ENCODE peak calls at places on chromosome 20, in eight cellular contexts. L is psoas muscle, P is tibial artery, J is colonic mucosa, S is heart left ventricle, Q is left ventricle myocardium inferior, E is fibroblast of lung, G is heart right ventricle. O is an unnamed sample. For H3K4me1, the result is how much of the 10 kb centered on the place peaks cover.

GRCh38 chr20:8129211-8129986 is 2.7 kb upstream of the PLCB1 start:
- DNase-seq in L (no peak), P (no peak), J (no peak), S (no peak), Q (no peak), E (peak), G (no peak), O (no peak)

GRCh38 chr20:6058684-6059295 is 4.9 kb upstream of the LRRN4 start:
- DNase-seq in L (no peak), P (no peak), J (no peak), S (no peak), Q (no peak), E (peak), G (no peak), O (no peak)

GRCh38 chr20:48471734-48472408 is 355.9 kb downstream of the PREX1 start:
- DNase-seq in L (no peak), P (no peak), J (no peak), S (no peak), Q (no peak), E (no peak), G (no peak), O (no peak)

GRCh38 chr20:11451793-11452291 is 465.9 kb upstream of the BTBD3 start:
- DNase-seq in L (no peak), P (no peak), J (no peak), S (no peak), Q (no peak), E (peak), G (no peak), O (no peak)

GRCh38 chr20:4805663-4806449 is 84.1 kb downstream of the PRND start:
- DNase-seq in L (no peak), P (no peak), J (no peak), S (no peak), Q (no peak), E (no peak), G (no peak), O (no peak)

GRCh38 chr20:37345339-37346231 is at the start of gene SRC:
- DNase-seq in L (peak), P (peak), J (peak), S (peak), Q (peak), E (peak), G (peak), O (peak)

GRCh38 chr20:43751167-43752050 is 24.6 kb upstream of the GTSF1L start:
- DNase-seq in L (no peak), P (no peak), J (no peak), S (no peak), Q (no peak), E (peak), G (no peak), O (no peak)

GRCh38 chr20:35370751-35371150 is 41.0 kb downstream of the UQCC1 start:
- DNase-seq in L (no peak), P (no peak), J (no peak), S (no peak), Q (no peak), E (no peak), G (no peak), O (no peak)

GRCh38 chr20:62776692-62777527 is 19.4 kb upstream of the MRGBP start:
- DNase-seq in L (no peak), P (no peak), J (peak), S (no peak), Q (no peak), E (no peak), G (no peak), O (no peak)

GRCh38 chr20:4817230-4817671 is 95.5 kb downstream of the PRND start:
- DNase-seq in L (no peak), P (no peak), J (no peak), S (no peak), Q (no peak), E (no peak), G (no peak), O (no peak)

GRCh38 chr20:62953839-62954703 is 1.6 kb downstream of the SLC17A9 start:
- DNase-seq in L (peak), P (peak), J (peak), S (peak), Q (peak), E (peak), G (peak), O (no peak)

GRCh38 chr20:37711001-37711400 is 17.2 kb downstream of the CTNNBL1 start:
- DNase-seq in L (no peak), P (no peak), J (no peak), S (no peak), Q (no peak), E (no peak), G (no peak), O (no peak)

GRCh38 chr20:59835448-59836395 is 97.7 kb downstream of the SYCP2 start:
- DNase-seq in L (no peak), P (no peak), J (peak), S (peak), Q (peak), E (peak), G (peak), O (no peak)

GRCh38 chr20:48203252-48203651 is 418.0 kb upstream of the SULF2 start:
- DNase-seq in L (no peak), P (no peak), J (no peak), S (no peak), Q (no peak), E (no peak), G (no peak), O (no peak)

GRCh38 chr20:63693975-63694595 is 2.4 kb upstream of the TNFRSF6B start:
- DNase-seq in L (peak), P (no peak), J (no peak), S (no peak), Q (no peak), E (no peak), G (no peak), O (no peak)

GRCh38 chr20:4791121-4791520 is 69.4 kb downstream of the PRND start:
- DNase-seq in L (no peak), P (no peak), J (no peak), S (no peak), Q (no peak), E (no peak), G (no peak), O (no peak)

GRCh38 chr20:52812231-52812847 is 159.8 kb upstream of the TSHZ2 start:
- DNase-seq in L (no peak), P (no peak), J (no peak), S (no peak), Q (no peak), E (no peak), G (no peak), O (no peak)

GRCh38 chr20:16368645-16369292 is 204.5 kb downstream of the KIF16B start:
- DNase-seq in L (peak), P (no peak), J (no peak), S (no peak), Q (no peak), E (peak), G (no peak), O (no peak)

GRCh38 chr20:43191946-43192847 is 2.5 kb upstream of the PTPRT start:
- DNase-seq in L (no peak), P (no peak), J (no peak), S (no peak), Q (no peak), E (no peak), G (peak), O (peak)

GRCh38 chr20:20368414-20369352 is 779 bp downstream of the INSM1 start:
- DNase-seq in L (no peak), P (no peak), J (no peak), S (no peak), Q (no peak), E (no peak), G (no peak), O (no peak)

GRCh38 chr20:4666001-4666470 is 55.7 kb upstream of the PRND start:
- DNase-seq in L (no peak), P (no peak), J (peak), S (no peak), Q (no peak), E (peak), G (no peak), O (no peak)

GRCh38 chr20:11849976-11850670 is 67.6 kb upstream of the BTBD3 start:
- DNase-seq in L (peak), P (peak), J (no peak), S (no peak), Q (no peak), E (peak), G (no peak), O (no peak)

GRCh38 chr20:58870293-58871014 is 17.9 kb downstream of the GNAS start:
- DNase-seq in L (peak), P (peak), J (peak), S (peak), Q (peak), E (no peak), G (peak), O (peak)

GRCh38 chr20:41111578-41111951 is 25.8 kb upstream of the PLCG1 start:
- DNase-seq in L (no peak), P (no peak), J (no peak), S (no peak), Q (no peak), E (no peak), G (no peak), O (no peak)

GRCh38 chr20:14497004-14497403 is 159.6 kb upstream of the FLRT3 start:
- DNase-seq in L (no peak), P (no peak), J (no peak), S (no peak), Q (no peak), E (no peak), G (no peak), O (no peak)

GRCh38 chr20:881051-881820 is 34.9 kb downstream of the ANGPT4 start:
- DNase-seq in L (no peak), P (no peak), J (no peak), S (no peak), Q (no peak), E (peak), G (no peak), O (no peak)

GRCh38 chr20:4083103-4083864 is 67.9 kb upstream of the RNF24 start:
- DNase-seq in L (no peak), P (no peak), J (no peak), S (no peak), Q (no peak), E (no peak), G (no peak), O (no peak)

GRCh38 chr20:20084296-20084752 is 32.0 kb downstream of the CFAP61 start:
- DNase-seq in L (peak), P (no peak), J (no peak), S (no peak), Q (peak), E (no peak), G (no peak), O (no peak)

GRCh38 chr20:53793783-53794383 is 200.2 kb upstream of the ZNF217 start:
- DNase-seq in L (no peak), P (no peak), J (no peak), S (no peak), Q (no peak), E (no peak), G (no peak), O (no peak)

GRCh38 chr20:61599061-61599930 is 347.2 kb downstream of the CDH4 start:
- DNase-seq in L (no peak), P (no peak), J (no peak), S (no peak), Q (no peak), E (no peak), G (no peak), O (no peak)

GRCh38 chr20:37651932-37652331 is 41.9 kb upstream of the CTNNBL1 start:
- DNase-seq in L (peak), P (no peak), J (no peak), S (peak), Q (peak), E (peak), G (peak), O (peak)

GRCh38 chr20:49866051-49866450 is 49.3 kb downstream of the SPATA2 start:
- DNase-seq in L (no peak), P (no peak), J (no peak), S (no peak), Q (no peak), E (no peak), G (no peak), O (no peak)

GRCh38 chr20:610130-611046 is at the start of gene TCF15:
- DNase-seq in L (peak), P (no peak), J (no peak), S (peak), Q (peak), E (peak), G (peak), O (no peak)

GRCh38 chr20:51487525-51488279 is 54.8 kb downstream of the NFATC2 start:
- DNase-seq in L (no peak), P (no peak), J (no peak), S (no peak), Q (no peak), E (peak), G (no peak), O (no peak)

DNA sequence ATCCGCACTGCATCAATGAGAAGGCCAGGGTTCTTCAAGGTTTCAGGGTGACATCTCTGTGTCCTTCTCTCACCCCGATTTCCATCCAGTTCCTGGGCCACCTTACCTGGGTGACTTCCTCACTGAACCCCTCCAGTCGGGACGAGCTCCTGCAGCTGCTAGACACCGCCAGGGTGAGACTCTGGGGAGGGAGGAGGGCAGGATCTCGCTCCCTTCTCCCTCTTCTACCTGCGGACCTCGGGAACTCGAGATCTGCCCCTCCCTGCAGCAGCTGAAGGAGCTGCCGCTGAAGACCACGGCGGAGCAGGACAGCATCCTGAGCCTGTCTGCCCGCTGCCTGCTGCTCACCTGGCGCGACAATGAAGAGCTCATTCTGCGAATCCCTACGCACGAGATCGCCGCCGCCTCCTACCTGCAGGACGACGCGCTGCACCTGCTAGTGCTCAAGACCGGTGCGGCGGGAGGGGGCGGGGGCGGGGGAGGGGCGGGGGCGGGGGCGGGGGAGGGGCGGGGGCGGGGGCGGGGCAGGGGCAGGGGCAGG is 7.5 kb downstream of the CCM2L start:
- DNase-seq in L (no peak), P (no peak), J (peak), S (no peak), Q (no peak), E (no peak), G (no peak), O (peak)
- TF ChIP-seq CTCF in L (no peak), P (no peak), J (no peak), S (no peak), Q (no peak), E (no peak), G (no peak), O (peak)

GRCh38 chr20:44810391-44811149 is at the start of gene RIMS4:
- DNase-seq in L (no peak), P (no peak), J (no peak), S (no peak), Q (no peak), E (no peak), G (no peak), O (no peak)
- H3K4me3 ChIP-seq in L (peak), P (peak), J (no peak), S (peak), Q (peak), E (no peak), G (peak), O (peak)

DNA sequence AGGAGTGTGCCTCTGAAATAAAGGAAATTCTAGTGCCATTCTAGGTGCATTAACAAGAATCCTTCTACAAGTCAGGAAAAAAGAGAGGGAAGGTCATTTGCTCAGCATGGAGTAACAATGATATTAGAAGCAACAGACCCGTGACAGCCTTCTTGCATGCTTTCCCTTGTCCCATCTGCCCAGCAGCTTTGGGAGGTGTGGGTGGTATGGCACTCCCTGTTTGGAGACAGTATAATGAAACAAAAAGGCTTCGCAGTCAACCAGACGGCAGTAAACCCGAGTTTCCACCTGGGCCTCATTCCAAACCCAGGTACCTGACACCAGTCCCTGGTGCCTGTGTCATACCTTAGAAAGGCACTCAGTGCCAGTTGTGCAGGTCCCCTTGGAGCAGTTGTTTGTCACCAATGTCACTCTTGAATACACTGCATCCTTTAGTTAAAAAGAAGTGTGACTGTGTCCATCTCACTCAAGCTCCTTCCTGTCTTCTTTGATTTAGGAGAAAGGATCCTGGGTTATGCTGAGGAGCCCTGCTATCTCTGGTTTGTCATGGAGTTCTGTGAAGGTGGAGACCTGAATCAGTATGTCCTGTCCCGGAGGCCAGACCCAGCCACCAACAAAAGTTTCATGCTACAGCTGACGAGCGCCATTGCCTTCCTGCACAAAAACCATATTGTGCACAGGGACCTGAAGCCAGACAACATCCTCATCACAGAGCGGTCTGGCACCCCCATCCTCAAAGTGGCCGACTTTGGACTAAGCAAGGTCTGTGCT is 14.7 kb downstream of the STK35 start:
- DNase-seq in L (no peak), P (no peak), J (no peak), S (no peak), Q (no peak), E (no peak), G (no peak), O (no peak)
- H3K4me1 ChIP-seq in L (under half), P (under half), J (under half), S (half or more), Q (half or more), E (under half), G (half or more), O (under half)

GRCh38 chr20:17720755-17721154 is 21.0 kb downstream of the BANF2 start:
- DNase-seq in L (no peak), P (no peak), J (no peak), S (no peak), Q (no peak), E (no peak), G (no peak), O (no peak)

GRCh38 chr20:17722493-17723300 is 22.9 kb downstream of the BANF2 start:
- DNase-seq in L (no peak), P (no peak), J (no peak), S (no peak), Q (no peak), E (no peak), G (no peak), O (no peak)

GRCh38 chr20:17725094-17725835 is 25.5 kb downstream of the BANF2 start:
- DNase-seq in L (no peak), P (no peak), J (no peak), S (no peak), Q (no peak), E (peak), G (no peak), O (peak)

GRCh38 chr20:17723301-17723691 is 23.5 kb downstream of the BANF2 start:
- DNase-seq in L (no peak), P (no peak), J (no peak), S (no peak), Q (no peak), E (no peak), G (no peak), O (no peak)

DNA sequence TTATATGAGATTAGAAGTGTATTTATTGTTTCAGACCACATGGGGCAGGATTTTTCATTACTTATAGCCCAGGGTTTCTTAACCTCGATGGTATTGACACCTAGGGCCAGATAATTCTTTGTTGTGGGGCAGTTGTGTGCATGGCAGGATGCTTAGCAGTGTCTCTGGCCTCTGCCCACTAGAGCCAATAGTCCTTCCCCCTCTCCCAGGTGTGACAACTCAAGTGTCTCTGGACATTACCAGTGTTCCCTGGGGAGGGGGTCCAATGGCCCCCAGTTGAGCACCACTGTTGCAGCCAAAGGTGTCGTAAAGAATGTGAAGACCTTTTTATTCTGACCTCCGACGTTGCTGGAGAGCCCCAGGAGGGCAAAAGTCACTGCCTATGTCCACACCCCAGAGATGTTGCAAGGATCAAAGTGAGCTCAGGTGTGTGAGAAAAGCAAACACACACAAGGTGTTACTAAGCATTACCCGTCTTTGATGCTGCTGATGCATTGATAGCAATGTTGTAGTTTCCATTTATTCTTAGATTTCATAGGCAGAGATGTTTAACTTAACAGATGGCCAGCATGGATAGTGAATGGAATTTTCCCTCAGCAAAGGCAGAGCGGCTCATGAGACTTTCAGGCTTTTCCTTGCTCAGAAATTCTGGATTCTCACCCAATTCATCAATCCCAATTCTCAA is 22.2 kb downstream of the BANF2 start:
- DNase-seq in L (no peak), P (no peak), J (peak), S (no peak), Q (no peak), E (no peak), G (no peak), O (peak)
- TF ChIP-seq CTCF in L (no peak), P (no peak), J (no peak), S (no peak), Q (no peak), E (no peak), G (no peak), O (no peak)

GRCh38 chr20:32680544-32681174 is 6.9 kb upstream of the C20orf203 start:
- DNase-seq in L (no peak), P (no peak), J (no peak), S (no peak), Q (no peak), E (no peak), G (no peak), O (no peak)
- H3K4me3 ChIP-seq in L (no peak), P (no peak), J (no peak), S (no peak), Q (no peak), E (no peak), G (no peak), O (no peak)

GRCh38 chr20:24772667-24773066 is 176.4 kb upstream of the CST7 start:
- DNase-seq in L (no peak), P (no peak), J (no peak), S (no peak), Q (no peak), E (no peak), G (no peak), O (peak)

GRCh38 chr20:24771651-24772061 is 177.4 kb upstream of the CST7 start:
- DNase-seq in L (no peak), P (no peak), J (no peak), S (no peak), Q (no peak), E (no peak), G (no peak), O (no peak)

GRCh38 chr20:24768977-24769675 is 179.9 kb upstream of the CST7 start:
- DNase-seq in L (no peak), P (no peak), J (no peak), S (no peak), Q (no peak), E (no peak), G (no peak), O (no peak)

GRCh38 chr20:24769878-24770627 is 179.0 kb upstream of the CST7 start:
- DNase-seq in L (no peak), P (no peak), J (no peak), S (peak), Q (no peak), E (no peak), G (no peak), O (peak)

GRCh38 chr20:24770628-24771556 is 178.2 kb upstream of the CST7 start:
- DNase-seq in L (no peak), P (no peak), J (no peak), S (no peak), Q (no peak), E (no peak), G (no peak), O (no peak)
- H3K4me1 ChIP-seq in L (under half), P (under half), J (under half), S (under half), Q (under half), E (under half), G (under half), O (under half)

O was measured in pancreas.